ENCODE peak calls at places on chromosome 5, in four cellular contexts. G, J, O and P are unnamed samples.

GRCh38 chr5:159873680-159874079 is 42.6 kb upstream of the ADRA1B start:
- DNase-seq in G (no peak), J (peak; percentile 26), O (no peak), P (no peak)

GRCh38 chr5:1143670-1143951 is 31.7 kb upstream of the SLC12A7 start:
- DNase-seq in G (no peak), J (no peak), O (no peak), P (no peak)

GRCh38 chr5:168936511-168936910 is 357.3 kb upstream of the PANK3 start:
- DNase-seq in G (no peak), J (no peak), O (no peak), P (no peak)

GRCh38 chr5:19837536-19838179 is 150.3 kb downstream of the CDH18 start:
- DNase-seq in G (no peak), J (peak; percentile 48), O (no peak), P (peak; percentile 7)

GRCh38 chr5:146475906-146476305 is 28.8 kb downstream of the TCERG1 start:
- DNase-seq in G (no peak), J (no peak), O (no peak), P (no peak)

GRCh38 chr5:128538249-128539037 is 398 bp upstream of the FBN2 start:
- DNase-seq in G (peak; percentile 76), J (peak; percentile 79), O (peak; percentile 45), P (peak; percentile 99)

GRCh38 chr5:136210259-136210658 is 17.3 kb upstream of the SMIM32 start:
- DNase-seq in G (no peak), J (no peak), O (no peak), P (peak; percentile 18)

GRCh38 chr5:107389130-107389553 is 281.6 kb downstream of the EFNA5 start:
- DNase-seq in G (no peak), J (peak; percentile 60), O (peak; percentile 89), P (peak; percentile 64)

GRCh38 chr5:62312036-62312435 is 6.0 kb downstream of the KIF2A start:
- DNase-seq in G (no peak), J (peak; percentile 51), O (no peak), P (no peak)

GRCh38 chr5:74556631-74557595 is 83.6 kb downstream of the ENC1 start:
- DNase-seq in G (no peak), J (peak; percentile 65), O (no peak), P (peak; percentile 86)

GRCh38 chr5:157212307-157212706 is 31.7 kb downstream of the ITK start:
- DNase-seq in G (no peak), J (no peak), O (no peak), P (no peak)

GRCh38 chr5:143801251-143801650 is 10.7 kb upstream of the HMHB1 start:
- DNase-seq in G (no peak), J (no peak), O (no peak), P (no peak)

GRCh38 chr5:61949054-61949679 is 356.8 kb upstream of the KIF2A start:
- DNase-seq in G (no peak), J (no peak), O (no peak), P (no peak)

GRCh38 chr5:55694152-55694830 is 17.8 kb downstream of the SLC38A9 start:
- DNase-seq in G (no peak), J (peak; percentile 48), O (peak; percentile 50), P (peak; percentile 45)

GRCh38 chr5:145157841-145158240 is 677.3 kb downstream of the PRELID2 start:
- DNase-seq in G (no peak), J (peak; percentile 13), O (no peak), P (peak; percentile 34)

GRCh38 chr5:40689442-40689841 is 9.7 kb downstream of the PTGER4 start:
- DNase-seq in G (no peak), J (peak; percentile 96), O (peak; percentile 92), P (peak; percentile 94)

GRCh38 chr5:134837530-134838181 is 8.1 kb upstream of the C5orf24 start:
- DNase-seq in G (no peak), J (peak; percentile 42), O (no peak), P (peak; percentile 11)

GRCh38 chr5:144710620-144711019 is 539.9 kb downstream of the KCTD16 start:
- DNase-seq in G (no peak), J (no peak), O (no peak), P (no peak)